ENCODE peak calls at places on chromosomes 4 and X, in nine cellular contexts. J is heart left ventricle, W is foreskin fibroblast, L is astrocyte of the cerebellum, S is nephron progenitor cell, K is lower lobe of right lung, N is lung, I is MM.1S, O is AG09319. B is an unnamed sample.

GRCh38 chr4:185817403-185817818 is 5.4 kb upstream of the SORBS2 start:
- DNase-seq in W (no peak), O (no peak), N (peak; percentile 77), L (no peak), J (peak; percentile 79), K (peak; percentile 84), I (peak; percentile 92), S (no peak), B (no peak)

GRCh38 chrX:110964761-110965160 is 131.2 kb upstream of the PAK3 start:
- DNase-seq in S (no peak), N (no peak), I (no peak), W (no peak), J (no peak), K (no peak), O (no peak), L (no peak), B (no peak)

GRCh38 chr4:185088899-185089298 is 54.2 kb upstream of the SLC25A4 start:
- DNase-seq in K (no peak), S (no peak), W (no peak), I (no peak), J (no peak), O (no peak), N (no peak), L (no peak), B (no peak)

GRCh38 chrX:57752866-57753265 is 72.8 kb upstream of the NLRP2B start:
- DNase-seq in K (no peak), W (no peak), J (no peak), S (no peak), N (no peak), O (no peak), I (no peak), L (no peak), B (no peak)

GRCh38 chr4:163808091-163808490 is 313.6 kb downstream of the TMA16 start:
- DNase-seq in J (no peak), N (no peak), L (no peak), K (no peak), O (no peak), W (no peak), S (no peak), I (no peak), B (no peak)

GRCh38 chrX:130637591-130637990 is 235.8 kb downstream of the RBMX2 start:
- DNase-seq in O (no peak), K (no peak), I (no peak), L (peak; percentile 20), J (no peak), W (peak; percentile 27), S (no peak), N (no peak), B (no peak)

GRCh38 chr4:1578968-1579833 is 104.9 kb downstream of the FAM53A start:
- DNase-seq in I (no peak), O (peak; percentile 42), W (peak; percentile 83), S (peak; percentile 80), N (peak; percentile 80), J (peak; percentile 88), K (peak; percentile 91), L (no peak), B (peak; percentile 93)

GRCh38 chrX:153469811-153470410 is 465 bp downstream of the HAUS7 start:
- DNase-seq in N (no peak), K (no peak), J (no peak), I (peak; percentile 29), W (no peak), O (no peak), L (no peak), S (peak; percentile 50), B (peak; percentile 45)

GRCh38 chr4:122377352-122377751 is 1.5 kb upstream of the ADAD1 start:
- DNase-seq in J (no peak), N (no peak), O (no peak), I (no peak), S (no peak), K (no peak), W (no peak), L (no peak), B (no peak)

GRCh38 chr4:37678624-37679023 is 7.6 kb downstream of the RELL1 start:
- DNase-seq in I (no peak), K (no peak), L (no peak), O (no peak), J (no peak), S (no peak), N (no peak), W (no peak), B (no peak)

DNA sequence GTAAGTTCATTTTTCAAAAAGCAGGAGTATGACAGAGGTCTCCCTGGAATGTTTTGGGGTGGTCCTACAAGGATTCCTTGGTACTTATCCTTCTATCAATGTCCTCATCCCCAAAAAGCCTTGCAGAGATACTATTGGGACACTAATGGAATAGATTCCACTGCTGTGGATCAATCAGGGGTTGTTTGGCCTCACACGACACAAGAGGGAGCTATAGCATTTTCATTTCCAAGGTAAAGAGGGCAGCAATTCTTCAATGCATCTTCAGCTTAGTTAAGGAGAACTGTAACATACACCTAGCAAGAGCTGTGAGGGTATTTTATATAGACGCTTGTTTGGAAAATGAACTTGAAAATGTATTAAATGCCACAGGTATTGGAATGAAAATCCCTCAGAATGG is 50.9 kb downstream of the USP26 start:
- DNase-seq in W (no peak), K (no peak), L (no peak), I (peak; percentile 13), J (no peak), N (no peak), O (no peak), S (no peak), B (no peak)
- TF ChIP-seq CTCF in W (no peak), K (no peak), L (peak; percentile 36), I (no peak), J (no peak), N (no peak), O (no peak), S (peak; percentile 40), B (no peak)

DNA sequence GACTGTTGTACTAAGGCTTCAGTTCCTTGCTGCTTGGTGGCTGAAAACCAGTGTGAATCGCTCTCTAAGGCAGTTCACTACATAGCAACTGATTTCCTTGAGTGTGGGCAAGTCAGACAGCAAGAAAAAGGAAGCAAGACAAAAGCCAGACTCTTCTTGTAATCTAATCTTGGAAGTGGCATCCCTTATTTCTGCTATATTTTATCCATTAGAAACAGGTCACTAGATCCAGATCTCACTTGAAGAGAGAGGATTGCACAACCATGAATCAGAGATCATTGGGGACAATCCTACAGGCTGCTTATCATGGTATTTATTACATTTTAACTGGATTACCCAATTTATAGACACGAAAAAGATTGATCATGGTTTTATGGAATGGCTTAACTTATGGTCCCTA is 684.5 kb downstream of the GRID2 start:
- DNase-seq in J (no peak), W (no peak), O (no peak), S (no peak), I (no peak), N (no peak), K (no peak), L (no peak), B (no peak)
- TF ChIP-seq CTCF in J (no peak), W (no peak), O (no peak), S (no peak), I (no peak), N (no peak), K (no peak), L (no peak), B (no peak)

DNA sequence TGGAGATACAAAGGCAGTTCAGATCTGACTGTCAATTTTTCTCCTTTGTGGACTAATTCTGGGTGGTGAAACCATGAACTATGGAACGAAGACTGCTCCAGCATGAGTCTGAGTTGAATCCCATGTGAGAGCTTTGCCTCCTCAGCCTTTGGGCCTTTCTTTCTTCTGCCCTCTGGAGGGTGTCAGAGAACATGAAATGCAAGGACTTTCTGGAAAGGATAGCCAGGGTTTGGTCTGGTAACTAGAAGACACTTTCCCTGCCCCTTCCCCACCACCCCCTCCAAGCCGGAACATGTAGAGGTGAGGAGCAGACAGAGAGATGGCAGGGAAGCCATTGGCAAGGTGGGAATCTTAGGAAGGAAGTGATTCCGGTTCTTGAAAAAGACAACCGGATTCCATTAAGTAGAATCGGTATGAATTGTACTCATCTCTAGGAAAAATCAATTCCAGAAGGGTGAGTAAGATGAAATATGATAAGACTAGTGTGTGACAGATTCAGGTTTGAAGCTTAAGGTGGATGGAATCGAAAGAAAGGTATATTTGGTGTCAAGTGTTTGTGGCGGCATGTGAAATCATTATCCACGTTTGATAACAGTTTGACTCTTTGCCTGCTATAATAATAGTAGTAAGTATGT is 19.0 kb downstream of the FHL1 start:
- DNase-seq in S (no peak), K (no peak), W (peak; percentile 43), I (no peak), J (no peak), O (no peak), L (no peak), N (no peak), B (no peak)
- TF ChIP-seq CTCF in S (no peak), K (peak; percentile 18), W (peak; percentile 34), I (no peak), J (peak; percentile 28), O (peak; percentile 63), L (peak; percentile 58), N (no peak), B (peak; percentile 5)

DNA sequence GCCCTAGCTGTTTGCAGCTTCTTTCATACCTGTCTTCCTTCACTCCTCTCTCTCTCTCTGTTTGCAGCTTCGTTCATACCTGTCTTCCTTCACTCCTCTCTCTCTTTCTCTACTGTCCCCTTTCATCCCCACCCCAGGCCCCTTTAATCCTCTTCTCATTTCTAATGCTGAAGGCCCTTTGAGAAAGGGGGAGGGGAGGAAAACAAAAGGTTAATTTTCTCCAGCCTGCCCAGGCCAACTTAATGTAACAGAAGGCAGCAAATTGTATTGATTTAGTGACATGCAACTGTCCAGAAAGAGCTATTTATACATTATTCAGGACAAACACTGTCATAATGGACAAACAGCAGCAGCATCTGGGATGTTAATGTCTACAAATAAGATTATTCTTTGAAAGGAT is 174.8 kb downstream of the NKX6-1 start:
- DNase-seq in S (no peak), N (no peak), O (no peak), J (no peak), L (no peak), W (no peak), K (no peak), I (no peak), B (no peak)
- TF ChIP-seq CTCF in S (no peak), N (no peak), O (no peak), J (no peak), L (no peak), W (no peak), K (no peak), I (no peak), B (no peak)

GRCh38 chrX:98956014-98956413 is 1454.1 kb downstream of the PCDH19 start:
- DNase-seq in O (no peak), K (no peak), S (no peak), I (no peak), W (no peak), L (no peak), N (no peak), J (no peak), B (no peak)
- TF ChIP-seq CTCF in O (no peak), K (no peak), S (no peak), I (no peak), W (no peak), L (no peak), N (no peak), J (no peak), B (no peak)

B was measured in GM20000.